ENCODE peak calls at places on chromosome 13, in ten cellular contexts. M, U, C, F, W, N, V, T, L and P are unnamed samples.

GRCh38 chr13:105587786-105588185 is 947.7 kb downstream of the EFNB2 start:
- DNase-seq in M (no peak), U (no peak), C (no peak), F (no peak), W (peak; percentile 1), N (no peak), V (no peak), T (no peak), L (no peak), P (no peak)

GRCh38 chr13:104327217-104327616 is 1261.0 kb upstream of the SLC10A2 start:
- DNase-seq in M (no peak), U (no peak), C (no peak), F (no peak), W (no peak), N (no peak), V (no peak), T (no peak), L (no peak), P (no peak)

GRCh38 chr13:65508338-65508737 is 1721.8 kb downstream of the PCDH9 start:
- DNase-seq in M (no peak), U (no peak), C (no peak), F (no peak), W (no peak), N (no peak), V (no peak), T (no peak), L (no peak), P (no peak)

GRCh38 chr13:31204592-31204991 is 4.8 kb downstream of the B3GLCT start:
- DNase-seq in M (no peak), U (no peak), C (peak; percentile 58), F (no peak), W (no peak), N (no peak), V (no peak), T (no peak), L (no peak), P (no peak)

GRCh38 chr13:113410472-113411201 is 42.7 kb downstream of the ADPRHL1 start:
- DNase-seq in M (no peak), U (no peak), C (no peak), F (peak; percentile 80), W (no peak), N (no peak), V (no peak), T (no peak), L (peak; percentile 65), P (no peak)

GRCh38 chr13:84439108-84439507 is 556.8 kb upstream of the SLITRK1 start:
- DNase-seq in M (no peak), U (no peak), C (no peak), F (no peak), W (no peak), N (no peak), V (no peak), T (no peak), L (no peak), P (no peak)

GRCh38 chr13:60933638-60934037 is 482.0 kb downstream of the PCDH20 start:
- DNase-seq in M (no peak), U (no peak), C (no peak), F (no peak), W (no peak), N (no peak), V (no peak), T (no peak), L (no peak), P (no peak)

GRCh38 chr13:106083620-106084350 is 451.7 kb downstream of the EFNB2 start:
- DNase-seq in M (no peak), U (peak; percentile 41), C (no peak), F (no peak), W (peak; percentile 79), N (peak; percentile 58), V (no peak), T (no peak), L (no peak), P (no peak)

GRCh38 chr13:98722958-98723357 is 29.5 kb downstream of the SLC15A1 start:
- DNase-seq in M (no peak), U (no peak), C (no peak), F (no peak), W (no peak), N (no peak), V (no peak), T (no peak), L (no peak), P (no peak)

GRCh38 chr13:38763446-38764381 is 76.8 kb downstream of the FREM2 start:
- DNase-seq in M (no peak), U (no peak), C (no peak), F (no peak), W (peak; percentile 85), N (peak; percentile 26), V (no peak), T (no peak), L (no peak), P (no peak)

GRCh38 chr13:43805681-43806128 is 18.9 kb upstream of the ENOX1 start:
- DNase-seq in M (no peak), U (no peak), C (no peak), F (no peak), W (peak; percentile 59), N (no peak), V (no peak), T (no peak), L (no peak), P (no peak)

GRCh38 chr13:43802511-43802910 is 15.7 kb upstream of the ENOX1 start:
- DNase-seq in M (no peak), U (no peak), C (no peak), F (no peak), W (no peak), N (no peak), V (no peak), T (no peak), L (no peak), P (no peak)

GRCh38 chr13:43800828-43801227 is 14.1 kb upstream of the ENOX1 start:
- DNase-seq in M (no peak), U (no peak), C (no peak), F (no peak), W (no peak), N (no peak), V (no peak), T (no peak), L (no peak), P (no peak)

GRCh38 chr13:43804461-43805070 is 17.8 kb upstream of the ENOX1 start:
- DNase-seq in M (no peak), U (no peak), C (peak; percentile 18), F (no peak), W (peak; percentile 80), N (no peak), V (peak; percentile 13), T (no peak), L (peak; percentile 30), P (no peak)

GRCh38 chr13:43805071-43805468 is 18.3 kb upstream of the ENOX1 start:
- DNase-seq in M (no peak), U (no peak), C (no peak), F (no peak), W (peak; percentile 9), N (no peak), V (no peak), T (no peak), L (peak; percentile 50), P (no peak)
- TF ChIP-seq POLR2AphosphoS5 in M (no peak), U (no peak), C (no peak), F (no peak), W (no peak), N (no peak), V (no peak), T (no peak), L (no peak), P (no peak)

DNA sequence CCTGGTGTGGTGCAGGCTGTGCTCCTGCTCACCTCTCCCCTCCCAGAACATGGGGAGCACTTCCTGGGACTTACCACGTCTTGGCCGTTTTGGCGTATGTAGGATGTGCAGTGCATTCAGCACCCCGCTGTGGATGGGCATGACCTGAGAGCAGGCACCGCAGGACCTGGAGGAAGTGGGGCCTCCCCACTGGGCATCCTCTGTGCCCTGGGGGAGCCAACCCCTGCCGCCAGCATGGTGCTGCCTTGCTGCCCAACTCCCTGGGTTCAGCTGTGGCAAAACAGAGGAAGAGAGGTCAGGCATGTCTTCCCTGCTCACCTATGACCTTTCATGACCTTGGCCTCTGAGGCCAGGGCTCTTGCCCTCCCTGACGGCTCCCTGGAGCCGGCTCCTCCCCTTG is 103.5 kb downstream of the RAB20 start:
- DNase-seq in M (no peak), U (no peak), C (no peak), F (no peak), W (no peak), N (no peak), V (no peak), T (no peak), L (no peak), P (no peak)
- TF ChIP-seq POLR2AphosphoS5 in M (no peak), U (no peak), C (no peak), F (no peak), W (no peak), N (no peak), V (no peak), T (no peak), L (no peak), P (no peak)

GRCh38 chr13:27261376-27261775 is 9.3 kb upstream of the RASL11A start:
- DNase-seq in M (no peak), U (no peak), C (no peak), F (no peak), W (no peak), N (no peak), V (no peak), T (no peak), L (no peak), P (no peak)
- TF ChIP-seq POLR2AphosphoS5 in M (no peak), U (no peak), C (no peak), F (no peak), W (no peak), N (no peak), V (no peak), T (no peak), L (no peak), P (no peak)

GRCh38 chr13:110197471-110197870 is 109.5 kb downstream of the COL4A1 start:
- DNase-seq in M (no peak), U (no peak), C (no peak), F (no peak), W (no peak), N (no peak), V (no peak), T (no peak), L (no peak), P (no peak)

GRCh38 chr13:110199046-110199831 is 107.7 kb downstream of the COL4A1 start:
- DNase-seq in M (no peak), U (no peak), C (no peak), F (no peak), W (no peak), N (no peak), V (no peak), T (no peak), L (no peak), P (no peak)

GRCh38 chr13:110197041-110197440 is 109.9 kb downstream of the COL4A1 start:
- DNase-seq in M (no peak), U (no peak), C (no peak), F (no peak), W (no peak), N (no peak), V (no peak), T (no peak), L (no peak), P (no peak)

GRCh38 chr13:110200276-110200675 is 106.7 kb downstream of the COL4A1 start:
- DNase-seq in M (no peak), U (no peak), C (no peak), F (no peak), W (no peak), N (no peak), V (no peak), T (peak; percentile 23), L (no peak), P (no peak)

DNA sequence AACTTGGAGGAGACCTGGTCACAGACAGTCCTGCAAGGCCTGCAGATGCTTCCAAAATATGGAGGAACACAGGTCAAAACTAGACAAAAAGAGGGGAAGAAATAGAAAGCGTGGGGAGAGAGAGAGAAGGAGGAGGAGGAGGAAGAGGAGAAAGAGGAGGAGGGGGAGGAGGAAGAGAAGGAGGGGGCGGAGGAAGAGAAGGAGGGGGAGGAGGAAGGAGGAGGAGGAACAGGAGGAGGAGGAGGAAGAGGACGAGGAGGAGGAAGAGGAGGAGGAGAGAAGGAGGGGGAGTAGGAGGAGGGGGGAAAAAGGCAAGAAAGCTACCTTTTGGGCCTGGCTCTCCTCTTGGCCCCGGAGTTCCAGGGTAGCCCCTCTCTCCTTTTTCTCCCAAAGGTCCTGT is 105.8 kb downstream of the COL4A1 start:
- DNase-seq in M (no peak), U (no peak), C (no peak), F (no peak), W (no peak), N (no peak), V (no peak), T (peak; percentile 23), L (no peak), P (no peak)
- TF ChIP-seq POLR2AphosphoS5 in M (no peak), U (no peak), C (no peak), F (no peak), W (no peak), N (no peak), V (no peak), T (no peak), L (no peak), P (no peak)